ENCODE peak calls at places on chromosomes 7 and 10, in six cellular contexts. K is stomach, M is lung, P is neural progenitor cell, R is cardiac muscle cell, J is BJ. D is an unnamed sample.

GRCh38 chr7:77482015-77482414 is 55.1 kb upstream of the PTPN12 start:
- DNase-seq in K (peak), M (peak), P (no peak), R (no peak), J (no peak), D (no peak)

GRCh38 chr7:5824297-5824610 is 42.8 kb upstream of the RNF216 start:
- DNase-seq in K (no peak), M (no peak), P (no peak), R (no peak), J (no peak), D (peak)

GRCh38 chr10:128867819-128868218 is 599.2 kb upstream of the MGMT start:
- DNase-seq in K (no peak), M (no peak), P (no peak), R (no peak), J (no peak), D (no peak)

GRCh38 chr10:14584643-14585042 is 190.1 kb downstream of the FAM107B start:
- DNase-seq in K (peak), M (no peak), P (no peak), R (no peak), J (no peak), D (no peak)

GRCh38 chr7:127938588-127938987 is 92.6 kb downstream of the LRRC4 start:
- DNase-seq in K (no peak), M (no peak), P (no peak), R (no peak), J (peak), D (no peak)

GRCh38 chr7:85673881-85674280 is 487.0 kb upstream of the SEMA3D start:
- DNase-seq in K (no peak), M (no peak), P (no peak), R (no peak), J (no peak), D (no peak)

GRCh38 chr10:52028518-52028858 is 285.6 kb upstream of the DKK1 start:
- DNase-seq in K (no peak), M (no peak), P (no peak), R (no peak), J (no peak), D (no peak)

GRCh38 chr7:45917658-45918057 is 3.4 kb downstream of the IGFBP3 start:
- DNase-seq in K (peak), M (peak), P (peak), R (peak), J (no peak), D (peak)

GRCh38 chr7:15086171-15086745 is 183.7 kb upstream of the DGKB start:
- DNase-seq in K (no peak), M (no peak), P (no peak), R (no peak), J (no peak), D (no peak)

GRCh38 chr7:53661645-53662217 is 626.3 kb downstream of the POM121L12 start:
- DNase-seq in K (no peak), M (no peak), P (no peak), R (no peak), J (no peak), D (no peak)

GRCh38 chr7:5420841-5421625 is 2.6 kb downstream of the TNRC18 start:
- DNase-seq in K (peak), M (peak), P (peak), R (peak), J (no peak), D (no peak)

GRCh38 chr10:35276918-35277317 is 59.4 kb upstream of the CCNY start:
- DNase-seq in K (no peak), M (no peak), P (no peak), R (no peak), J (no peak), D (no peak)

GRCh38 chr10:79058899-79059771 is 9.6 kb upstream of the ZMIZ1 start:
- DNase-seq in K (peak), M (no peak), P (no peak), R (peak), J (no peak), D (no peak)

GRCh38 chr10:122326385-122326784 is 48.1 kb upstream of the PLEKHA1 start:
- DNase-seq in K (no peak), M (no peak), P (no peak), R (no peak), J (no peak), D (peak)

GRCh38 chr7:20267482-20267881 is 50.3 kb upstream of the MACC1 start:
- DNase-seq in K (no peak), M (no peak), P (peak), R (no peak), J (no peak), D (no peak)

GRCh38 chr7:99380032-99380822 is 5.7 kb downstream of the ARPC1B start:
- DNase-seq in K (no peak), M (peak), P (no peak), R (no peak), J (no peak), D (peak)

GRCh38 chr10:101602767-101603398 is 14.8 kb downstream of the DPCD start:
- DNase-seq in K (peak), M (peak), P (peak), R (peak), J (no peak), D (peak)

GRCh38 chr7:156434706-156435105 is 205.9 kb upstream of the RNF32 start:
- DNase-seq in K (no peak), M (no peak), P (no peak), R (no peak), J (no peak), D (no peak)

GRCh38 chr7:102193806-102194205 is 92.9 kb upstream of the SH2B2 start:
- DNase-seq in K (no peak), M (no peak), P (no peak), R (no peak), J (no peak), D (no peak)

GRCh38 chr7:39410582-39410981 is 155.6 kb upstream of the YAE1 start:
- DNase-seq in K (no peak), M (no peak), P (no peak), R (no peak), J (no peak), D (no peak)

GRCh38 chr7:37108615-37109014 is 340.0 kb downstream of the ELMO1 start:
- DNase-seq in K (no peak), M (no peak), P (no peak), R (no peak), J (no peak), D (no peak)

GRCh38 chr10:124460144-124460543 is 1.5 kb upstream of the LHPP start:
- DNase-seq in K (no peak), M (no peak), P (no peak), R (no peak), J (no peak), D (no peak)

GRCh38 chr7:99996755-99997544 is 18.4 kb upstream of the ZKSCAN1 start:
- DNase-seq in K (no peak), M (no peak), P (no peak), R (no peak), J (no peak), D (no peak)

GRCh38 chr7:155685070-155685790 is 40.8 kb downstream of the RBM33 start:
- DNase-seq in K (no peak), M (no peak), P (no peak), R (no peak), J (no peak), D (no peak)

GRCh38 chr10:132232553-132232949 is 45.8 kb downstream of the DPYSL4 start:
- DNase-seq in K (no peak), M (peak), P (no peak), R (no peak), J (no peak), D (no peak)

GRCh38 chr7:27459021-27459728 is 203.5 kb downstream of the HIBADH start:
- DNase-seq in K (no peak), M (no peak), P (no peak), R (no peak), J (no peak), D (no peak)

GRCh38 chr7:83941300-83941699 is 253.3 kb downstream of the SEMA3A start:
- DNase-seq in K (no peak), M (no peak), P (no peak), R (no peak), J (no peak), D (no peak)

GRCh38 chr10:110686037-110686436 is 41.9 kb downstream of the RBM20 start:
- DNase-seq in K (no peak), M (peak), P (no peak), R (no peak), J (no peak), D (no peak)

GRCh38 chr7:30931161-30931926 is 19.7 kb downstream of the AQP1 start:
- DNase-seq in K (peak), M (peak), P (no peak), R (no peak), J (no peak), D (peak)

GRCh38 chr7:92691578-92691977 is 101.4 kb upstream of the FAM133B start:
- DNase-seq in K (no peak), M (no peak), P (peak), R (peak), J (no peak), D (peak)

GRCh38 chr10:58851606-58852005 is 324.8 kb upstream of the PHYHIPL start:
- DNase-seq in K (no peak), M (no peak), P (no peak), R (no peak), J (no peak), D (no peak)

GRCh38 chr7:40401406-40401805 is 266.6 kb downstream of the SUGCT start:
- DNase-seq in K (no peak), M (no peak), P (no peak), R (no peak), J (peak), D (no peak)

GRCh38 chr10:34814228-34815173 is 595 bp downstream of the PARD3 start:
- DNase-seq in K (peak), M (no peak), P (peak), R (peak), J (no peak), D (peak)

GRCh38 chr7:108307246-108307982 is 148.8 kb downstream of the NRCAM start:
- DNase-seq in K (no peak), M (no peak), P (no peak), R (no peak), J (no peak), D (no peak)

GRCh38 chr10:100528123-100528884 is 1.4 kb downstream of the NDUFB8 start:
- DNase-seq in K (no peak), M (no peak), P (no peak), R (no peak), J (no peak), D (no peak)

GRCh38 chr7:7375538-7375937 is 160.1 kb downstream of the COL28A1 start:
- DNase-seq in K (no peak), M (no peak), P (no peak), R (no peak), J (no peak), D (no peak)

GRCh38 chr7:123024989-123025758 is 29.7 kb upstream of the TAS2R16 start:
- DNase-seq in K (no peak), M (no peak), P (no peak), R (no peak), J (no peak), D (no peak)

GRCh38 chr7:123022576-123022975 is 27.1 kb upstream of the TAS2R16 start:
- DNase-seq in K (no peak), M (no peak), P (no peak), R (no peak), J (no peak), D (no peak)

GRCh38 chr7:123026251-123026650 is 30.8 kb upstream of the TAS2R16 start:
- DNase-seq in K (no peak), M (no peak), P (no peak), R (no peak), J (no peak), D (no peak)

DNA sequence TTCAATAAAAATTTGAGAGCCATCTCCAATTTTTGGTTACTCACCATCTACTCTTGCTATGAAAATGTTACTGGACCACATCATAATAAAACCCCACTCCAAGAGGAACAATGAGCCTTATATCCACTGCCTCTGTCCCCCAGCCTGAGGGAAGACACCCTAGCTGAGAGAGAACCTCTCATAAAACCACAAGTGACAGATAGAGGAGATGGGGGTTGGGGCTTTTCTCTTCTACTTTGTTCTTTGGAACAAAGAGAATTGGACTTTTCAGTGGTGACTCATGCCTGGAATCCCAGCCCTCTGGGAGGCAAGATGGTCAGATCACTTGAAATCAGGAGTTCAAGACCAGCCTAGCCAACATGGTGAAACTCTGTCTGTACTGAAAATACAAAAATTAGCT is 27.6 kb upstream of the TAS2R16 start:
- DNase-seq in K (no peak), M (no peak), P (no peak), R (no peak), J (no peak), D (no peak)
- TF ChIP-seq CTCF in K (no peak), M (no peak), P (no peak), R (no peak), J (no peak), D (no peak)

GRCh38 chr10:68604441-68604840 is 44.3 kb downstream of the TET1 start:
- DNase-seq in K (no peak), M (no peak), P (peak), R (no peak), J (no peak), D (no peak)

GRCh38 chr10:68611227-68611626 is 51.1 kb downstream of the TET1 start:
- DNase-seq in K (no peak), M (no peak), P (no peak), R (no peak), J (no peak), D (no peak)

GRCh38 chr10:68602434-68602833 is 42.3 kb downstream of the TET1 start:
- DNase-seq in K (no peak), M (no peak), P (no peak), R (no peak), J (no peak), D (no peak)

GRCh38 chr10:68603766-68604165 is 43.6 kb downstream of the TET1 start:
- DNase-seq in K (no peak), M (no peak), P (no peak), R (no peak), J (no peak), D (no peak)

DNA sequence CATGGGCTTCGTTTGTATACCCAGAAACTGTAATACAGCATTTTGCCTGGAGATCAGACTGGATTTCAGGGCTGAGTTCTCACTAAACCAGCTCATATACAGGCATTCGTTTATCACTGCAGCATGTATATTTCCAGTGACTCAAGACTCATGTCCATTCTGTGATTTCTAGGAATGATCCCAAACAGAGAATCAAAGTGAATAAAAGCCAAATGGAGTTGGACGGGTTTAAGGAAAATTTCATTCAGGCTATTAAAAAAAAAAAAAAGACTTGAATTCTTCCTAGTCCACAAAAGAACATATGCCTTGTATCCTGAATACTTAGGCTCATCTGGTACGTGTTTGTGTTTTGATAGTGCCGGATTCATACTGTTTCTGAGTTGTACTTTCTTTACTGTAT is 46.8 kb downstream of the TET1 start:
- DNase-seq in K (no peak), M (no peak), P (no peak), R (no peak), J (no peak), D (no peak)
- TF ChIP-seq CTCF in K (no peak), M (no peak), P (no peak), R (no peak), J (no peak), D (no peak)

GRCh38 chr10:32888161-32888927 is 69.7 kb downstream of the ITGB1 start:
- DNase-seq in K (no peak), M (no peak), P (no peak), R (no peak), J (no peak), D (no peak)

GRCh38 chr10:32890444-32890843 is 67.6 kb downstream of the ITGB1 start:
- DNase-seq in K (no peak), M (no peak), P (no peak), R (no peak), J (no peak), D (no peak)

GRCh38 chr10:32891261-32891660 is 66.8 kb downstream of the ITGB1 start:
- DNase-seq in K (no peak), M (no peak), P (no peak), R (no peak), J (no peak), D (no peak)

GRCh38 chr10:32889631-32890212 is 68.3 kb downstream of the ITGB1 start:
- DNase-seq in K (no peak), M (no peak), P (no peak), R (no peak), J (no peak), D (no peak)

DNA sequence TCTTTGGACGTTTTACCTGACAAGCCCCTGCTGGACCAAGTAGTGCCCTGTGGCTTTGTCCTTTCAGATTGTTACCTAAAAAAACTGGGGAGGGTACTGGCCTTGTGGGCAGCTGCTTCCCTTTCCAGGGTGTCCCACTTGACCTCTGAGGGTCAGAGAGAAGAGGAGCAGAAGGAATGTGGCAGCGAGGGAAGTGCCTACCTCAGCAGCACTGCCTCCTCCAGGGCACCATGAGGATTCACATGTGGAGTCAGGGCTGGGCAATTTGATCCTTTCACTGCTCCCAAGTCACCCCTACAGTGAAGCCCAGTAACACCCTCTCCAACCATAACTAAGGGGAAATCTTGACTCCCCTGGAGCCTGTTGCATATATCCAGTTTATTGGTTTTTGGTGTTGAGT is 64.6 kb downstream of the ITGB1 start:
- DNase-seq in K (no peak), M (no peak), P (peak), R (peak), J (no peak), D (no peak)
- TF ChIP-seq CTCF in K (no peak), M (no peak), P (peak), R (no peak), J (no peak), D (no peak)

GRCh38 chr10:29465384-29465783 is 169.4 kb downstream of the SVIL start:
- DNase-seq in K (no peak), M (no peak), P (no peak), R (no peak), J (no peak), D (no peak)
- TF ChIP-seq CTCF in K (no peak), M (no peak), P (peak), R (peak), J (no peak), D (no peak)

GRCh38 chr10:73414230-73414981 is 548 bp upstream of the ANXA7 start:
- DNase-seq in K (no peak), M (no peak), P (no peak), R (no peak), J (no peak), D (no peak)
- TF ChIP-seq CTCF in K (no peak), M (no peak), P (no peak), R (no peak), J (no peak), D (no peak)

D was measured in GM10248.